ENCODE peak calls at places on chromosomes 13 and 19, in five cellular contexts. P is CD8-positive, alpha-beta T cell; L is A549; J is cardiac muscle cell; X is tibial nerve. B is an unnamed sample. For H3K9me3, the result is how much of the 10 kb centered on the place peaks cover.

GRCh38 chr13:98279473-98280175 is 102.6 kb upstream of the RNF113B start:
- DNase-seq in J (no peak), L (no peak), P (no peak), X (no peak), B (no peak)

GRCh38 chr19:15449620-15450527 is at the start of gene WIZ:
- DNase-seq in J (peak), L (peak), P (peak), X (peak), B (peak)

GRCh38 chr13:31198524-31198923 is 1.3 kb upstream of the B3GLCT start:
- DNase-seq in P (no peak), X (no peak), L (no peak), J (no peak), B (no peak)

GRCh38 chr13:111514646-111515617 is 194.5 kb downstream of the TEX29 start:
- DNase-seq in P (no peak), J (no peak), X (no peak), L (no peak), B (no peak)

GRCh38 chr19:11673608-11674041 is 65.1 kb downstream of the ZNF823 start:
- DNase-seq in J (peak), L (no peak), X (no peak), P (no peak), B (no peak)

GRCh38 chr19:681029-681626 is 4.9 kb downstream of the FSTL3 start:
- DNase-seq in P (no peak), L (no peak), X (peak), J (no peak), B (peak)

GRCh38 chr13:96065851-96066250 is 12.7 kb upstream of the UGGT2 start:
- DNase-seq in L (no peak), X (no peak), J (no peak), P (no peak), B (no peak)

GRCh38 chr13:99421271-99421670 is 80.0 kb upstream of the TM9SF2 start:
- DNase-seq in L (no peak), P (no peak), J (no peak), X (no peak), B (no peak)

GRCh38 chr19:7751157-7751783 is 3.9 kb upstream of the CD209 start:
- DNase-seq in L (no peak), P (no peak), X (no peak), J (no peak), B (no peak)

GRCh38 chr13:31909889-31910551 is 121.6 kb upstream of the FRY start:
- DNase-seq in L (peak), J (peak), X (no peak), P (peak), B (peak)

GRCh38 chr19:14550201-14550754 is 20.9 kb downstream of the TECR start:
- DNase-seq in X (no peak), J (no peak), L (no peak), P (no peak), B (no peak)

GRCh38 chr13:112775791-112776279 is 86.0 kb downstream of the ATP11A start:
- DNase-seq in X (no peak), L (no peak), J (peak), P (no peak), B (no peak)

GRCh38 chr13:59774511-59774911 is 389.2 kb downstream of the DIAPH3 start:
- DNase-seq in P (no peak), X (no peak), J (no peak), L (no peak), B (no peak)

GRCh38 chr13:40564342-40564997 is 102.0 kb downstream of the FOXO1 start:
- DNase-seq in L (no peak), X (no peak), J (no peak), P (no peak), B (no peak)

GRCh38 chr19:33673996-33674395 is 52.2 kb downstream of the CHST8 start:
- DNase-seq in P (no peak), X (no peak), J (no peak), L (no peak), B (no peak)

GRCh38 chr19:33670398-33670797 is 48.6 kb downstream of the CHST8 start:
- DNase-seq in X (no peak), J (no peak), P (no peak), L (no peak), B (no peak)

GRCh38 chr19:33673258-33673875 is 51.6 kb downstream of the CHST8 start:
- DNase-seq in P (no peak), J (no peak), X (no peak), L (no peak), B (no peak)

GRCh38 chr19:33668968-33669367 is 47.2 kb downstream of the CHST8 start:
- DNase-seq in X (no peak), P (no peak), J (no peak), L (no peak), B (no peak)

GRCh38 chr19:33671211-33671610 is 49.5 kb downstream of the CHST8 start:
- DNase-seq in J (no peak), P (no peak), L (no peak), X (no peak), B (no peak)
- H3K9me3 ChIP-seq in J (under half), P (under half), L (under half), X (under half), B (under half)

DNA sequence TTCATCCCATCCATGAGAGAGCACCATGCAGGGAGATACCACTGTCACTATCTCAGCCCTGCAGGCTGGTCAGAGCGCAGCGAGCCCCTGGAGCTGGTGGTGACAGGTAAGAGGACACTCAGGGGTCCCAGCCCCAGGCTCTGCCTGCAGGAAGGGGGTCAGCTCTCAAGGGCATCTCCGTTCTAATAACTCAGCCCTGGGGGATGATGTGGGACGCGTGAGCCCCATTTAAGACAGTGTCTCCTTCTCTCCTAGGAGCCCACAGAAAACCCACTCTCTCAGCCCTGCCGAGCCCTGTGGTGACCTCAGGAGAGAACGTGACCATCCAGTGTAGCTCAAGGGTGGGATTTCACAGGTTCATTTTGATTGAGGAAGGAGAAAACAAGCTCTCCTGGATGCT is 15.5 kb upstream of the KIR3DL3 start:
- DNase-seq in P (no peak), L (no peak), X (no peak), J (no peak), B (no peak)
- H3K9me3 ChIP-seq in P (under half), L (under half), X (under half), J (under half), B (under half)

GRCh38 chr19:2837430-2837829 is 3.8 kb upstream of the ZNF555 start:
- DNase-seq in L (no peak), P (no peak), J (no peak), X (no peak), B (no peak)
- H3K9me3 ChIP-seq in L (half or more), P (under half), J (under half), X (under half), B (under half)

GRCh38 chr19:42693760-42694350 is 46.4 kb downstream of the PSG3 start:
- DNase-seq in L (peak), X (no peak), P (no peak), J (no peak), B (no peak)

GRCh38 chr19:42697884-42698283 is 42.4 kb downstream of the PSG3 start:
- DNase-seq in P (no peak), J (no peak), L (no peak), X (no peak), B (no peak)

GRCh38 chr19:42695811-42696503 is 44.3 kb downstream of the PSG3 start:
- DNase-seq in X (no peak), J (no peak), L (no peak), P (no peak), B (no peak)
- H3K9me3 ChIP-seq in X (under half), J (under half), L (under half), P (under half), B (under half)

DNA sequence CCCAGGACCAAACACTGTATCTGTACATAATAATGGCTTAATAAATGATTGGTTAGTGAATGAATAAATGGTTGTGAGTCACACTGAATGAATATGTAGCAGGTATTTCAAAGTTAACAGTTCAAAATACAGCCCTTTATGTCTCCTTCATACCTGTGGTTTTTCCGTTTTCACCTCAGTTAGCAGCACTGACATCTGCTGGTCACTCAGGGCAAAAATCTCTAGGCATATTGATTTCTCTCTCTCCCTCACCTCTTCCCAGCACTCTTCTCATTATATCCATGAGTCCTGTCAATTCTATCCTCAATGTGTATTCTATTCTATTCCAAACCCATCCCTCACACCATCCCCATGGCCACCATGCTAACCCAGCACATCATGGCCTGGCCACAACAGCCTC is 76.2 kb downstream of the PEG3 start:
- DNase-seq in J (no peak), L (no peak), P (no peak), X (no peak), B (no peak)
- H3K9me3 ChIP-seq in J (under half), L (half or more), P (under half), X (under half), B (under half)

GRCh38 chr19:36745870-36746269 is 26.7 kb downstream of the ZNF850 start:
- DNase-seq in L (no peak), P (no peak), J (no peak), X (no peak), B (no peak)

GRCh38 chr19:36747750-36748149 is 24.9 kb downstream of the ZNF850 start:
- DNase-seq in X (no peak), P (no peak), J (no peak), L (no peak), B (no peak)

GRCh38 chr19:36748431-36749275 is 24.0 kb downstream of the ZNF850 start:
- DNase-seq in J (no peak), X (no peak), P (no peak), L (no peak), B (no peak)

DNA sequence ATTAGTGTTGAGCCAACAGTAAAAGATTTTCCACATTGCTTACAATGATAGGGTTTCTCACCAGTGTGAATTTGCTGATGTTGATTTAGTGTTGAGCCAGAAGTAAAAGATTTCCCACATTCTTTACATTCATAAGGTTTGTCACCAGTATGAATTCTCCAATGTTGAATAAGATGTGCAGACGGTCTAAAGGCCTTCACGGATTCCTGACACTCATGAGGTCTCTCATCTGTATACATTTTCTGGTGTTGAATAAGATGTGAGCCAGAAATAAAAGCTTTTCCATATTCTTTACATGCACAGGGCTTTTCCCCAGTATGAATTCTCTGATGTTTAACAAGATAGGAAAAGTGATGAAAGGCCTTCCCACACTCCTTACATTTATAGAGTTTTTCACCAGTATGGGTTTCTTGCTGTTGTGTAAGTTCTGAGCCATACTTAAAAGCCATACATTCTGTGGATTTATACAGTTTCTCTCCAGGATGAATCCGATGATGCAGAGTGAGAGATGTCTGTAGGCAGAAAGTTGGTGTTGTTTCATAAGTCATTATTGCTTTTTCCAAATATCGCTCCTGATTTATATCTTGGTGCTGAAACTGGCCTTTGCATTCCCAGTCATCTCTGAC is 22.4 kb downstream of the ZNF850 start:
- DNase-seq in L (no peak), J (no peak), P (no peak), X (no peak), B (no peak)
- H3K9me3 ChIP-seq in L (half or more), J (under half), P (half or more), X (under half), B (under half)

DNA sequence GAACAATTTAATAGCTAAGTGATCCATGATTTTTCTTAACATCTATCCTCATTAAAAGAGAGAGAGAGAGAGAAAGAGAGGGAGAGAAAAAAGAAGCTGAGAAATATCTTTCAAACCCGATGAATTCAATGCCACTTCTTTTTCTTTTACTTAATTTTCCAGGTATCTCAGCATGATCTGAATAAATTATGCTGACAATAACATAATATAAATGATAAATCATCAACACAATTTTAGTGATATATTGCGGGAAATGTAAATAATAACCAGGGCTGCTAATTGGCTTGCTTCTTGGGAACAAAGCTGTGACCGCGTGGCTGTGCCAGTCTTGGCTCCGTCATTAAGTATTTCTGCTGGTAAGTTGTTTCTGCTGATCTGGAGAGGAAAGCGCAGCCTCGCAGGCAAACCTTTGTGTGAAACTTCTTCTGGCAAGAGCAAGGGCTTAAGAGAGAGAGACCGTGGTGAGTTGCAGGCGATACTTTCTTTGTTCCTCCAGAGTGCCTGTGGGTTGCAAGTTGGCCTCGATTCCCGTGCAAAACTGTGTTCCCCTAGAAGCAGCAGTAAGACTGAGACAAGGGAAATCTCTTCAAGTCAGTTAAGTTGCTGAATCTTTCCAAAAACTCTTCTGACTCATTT is 489.0 kb upstream of the TSHZ3 start:
- DNase-seq in L (no peak), X (no peak), J (no peak), P (no peak), B (no peak)
- H3K9me3 ChIP-seq in L (under half), X (under half), J (under half), P (under half), B (under half)

DNA sequence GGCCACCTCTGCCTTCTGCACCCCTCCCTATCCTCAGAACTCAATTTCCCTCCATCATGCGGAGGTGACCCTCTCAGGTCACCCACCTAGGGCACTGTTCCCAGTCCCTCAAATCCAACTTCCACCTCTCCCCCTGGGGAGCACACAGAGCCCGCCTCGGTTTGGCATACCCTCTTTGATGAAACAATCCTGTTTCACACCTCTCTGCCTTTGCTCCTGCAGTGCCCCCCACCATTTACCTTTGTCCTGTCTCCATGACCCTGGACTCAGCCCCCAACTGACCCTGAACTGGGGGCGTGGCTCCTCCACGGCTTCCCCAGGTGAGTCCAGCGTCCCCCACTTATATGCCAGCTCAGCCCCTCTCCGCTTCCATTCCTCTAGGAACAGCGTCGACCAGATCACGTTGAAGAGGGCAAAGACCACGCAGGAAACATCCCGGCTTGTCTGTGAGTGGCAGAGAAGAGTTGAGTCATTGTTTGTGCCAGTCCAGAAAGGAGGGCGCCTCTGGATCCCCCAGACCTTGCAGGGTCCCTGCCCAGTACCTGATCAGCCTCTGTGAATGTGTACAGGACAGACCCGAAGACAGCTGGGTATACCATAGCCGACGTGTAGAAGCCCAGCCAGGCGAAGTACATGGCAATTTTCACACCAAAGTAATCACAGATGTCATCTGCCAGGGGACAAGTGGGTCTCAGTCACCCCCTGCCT is 4.0 kb downstream of the ANO8 start:
- DNase-seq in X (no peak), P (no peak), J (no peak), L (no peak), B (no peak)
- H3K9me3 ChIP-seq in X (under half), P (under half), J (under half), L (under half), B (under half)

GRCh38 chr19:51993422-51993821 is 6.8 kb upstream of the ZNF350 start:
- DNase-seq in J (no peak), X (no peak), P (no peak), L (no peak), B (no peak)

DNA sequence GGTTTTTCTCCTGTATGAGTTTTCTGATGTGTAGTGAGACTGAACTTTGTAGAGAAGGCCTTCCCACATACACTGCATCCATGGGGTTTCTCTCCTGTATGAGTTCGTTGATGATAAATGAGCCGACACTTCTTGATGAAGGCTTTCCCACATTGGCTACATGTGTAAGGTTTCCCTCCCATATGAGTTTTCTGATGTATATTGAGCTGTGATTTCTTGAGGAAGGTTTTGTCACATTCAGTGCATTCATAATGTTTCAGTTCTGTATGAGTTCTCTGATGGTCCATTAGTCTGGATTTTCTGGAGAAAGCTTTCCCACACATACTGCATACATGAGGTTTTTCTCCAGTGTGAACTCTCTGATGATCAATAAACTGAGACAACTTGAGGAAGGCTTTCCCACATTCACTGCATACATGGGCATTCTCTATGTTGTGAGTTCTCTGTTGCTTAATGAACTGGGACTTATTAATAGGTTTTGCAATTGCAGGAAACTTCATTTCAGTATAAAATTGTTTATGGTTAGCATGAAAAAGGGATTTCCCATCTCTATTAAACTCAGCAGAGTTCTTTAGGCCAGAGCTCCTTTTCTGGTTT is 7.5 kb upstream of the ZNF350 start:
- DNase-seq in X (no peak), J (no peak), L (no peak), P (no peak), B (no peak)
- H3K9me3 ChIP-seq in X (under half), J (under half), L (half or more), P (half or more), B (half or more)

B was measured in T-helper 17 cell.